ENCODE peak calls at places on chromosome 6, in six cellular contexts. M, F, G, K, V and I are unnamed samples.

GRCh38 chr6:42013134-42013516 is 37.2 kb upstream of the TAF8 start:
- DNase-seq in K (no peak), F (no peak), G (no peak), M (no peak), V (no peak), I (no peak)

GRCh38 chr6:7243188-7243942 is 69.6 kb downstream of the SSR1 start:
- DNase-seq in K (peak; percentile 56), F (peak; percentile 42), M (no peak), G (peak; percentile 91), V (peak; percentile 70), I (no peak)

GRCh38 chr6:34523441-34524206 is 32.5 kb downstream of the SPDEF start:
- DNase-seq in G (no peak), V (no peak), F (no peak), M (peak; percentile 2), K (no peak), I (no peak)

GRCh38 chr6:127301199-127301700 is 34.6 kb downstream of the RNF146 start:
- DNase-seq in V (no peak), K (no peak), M (no peak), G (no peak), F (no peak), I (no peak)

GRCh38 chr6:148518371-148519156 is 175.9 kb downstream of the SASH1 start:
- DNase-seq in F (no peak), G (no peak), V (no peak), M (peak; percentile 53), K (no peak), I (no peak)

GRCh38 chr6:155182103-155182502 is 81.7 kb upstream of the CLDN20 start:
- DNase-seq in M (no peak), V (no peak), G (no peak), F (no peak), K (no peak), I (no peak)

GRCh38 chr6:82711105-82711829 is 347.6 kb downstream of the TPBG start:
- DNase-seq in M (no peak), F (no peak), G (no peak), K (no peak), V (no peak), I (no peak)

GRCh38 chr6:16698988-16699868 is 62.0 kb downstream of the ATXN1 start:
- DNase-seq in M (no peak), G (no peak), K (no peak), V (peak; percentile 94), F (no peak), I (no peak)

GRCh38 chr6:138455746-138456392 is 43.4 kb downstream of the NHSL1 start:
- DNase-seq in K (no peak), V (no peak), M (no peak), G (no peak), F (peak; percentile 8), I (no peak)

GRCh38 chr6:134267917-134268361 is 50.0 kb downstream of the SGK1 start:
- DNase-seq in K (no peak), V (peak; percentile 19), G (peak; percentile 82), F (no peak), M (no peak), I (no peak)

GRCh38 chr6:52597738-52598122 is 20.9 kb upstream of the TRAM2 start:
- DNase-seq in F (no peak), V (no peak), K (no peak), G (no peak), M (no peak), I (no peak)

GRCh38 chr6:15783484-15783883 is 120.7 kb upstream of the DTNBP1 start:
- DNase-seq in V (no peak), F (no peak), G (no peak), M (no peak), K (no peak), I (no peak)

GRCh38 chr6:129370268-129370916 is 339.6 kb downstream of the ARHGAP18 start:
- DNase-seq in G (peak; percentile 71), K (peak; percentile 25), F (peak; percentile 26), M (peak; percentile 18), V (peak; percentile 32), I (no peak)

GRCh38 chr6:104705095-104705707 is 154.5 kb downstream of the HACE1 start:
- DNase-seq in K (peak; percentile 28), V (no peak), G (no peak), F (peak; percentile 17), M (peak; percentile 22), I (peak; percentile 26)

GRCh38 chr6:21856844-21857243 is 263.3 kb downstream of the SOX4 start:
- DNase-seq in F (no peak), G (no peak), K (no peak), V (no peak), M (no peak), I (no peak)

GRCh38 chr6:111972714-111973678 is 80.9 kb upstream of the CCN6 start:
- DNase-seq in M (peak; percentile 28), G (peak; percentile 17), V (no peak), K (peak; percentile 78), F (peak; percentile 68), I (peak; percentile 89)

GRCh38 chr6:100346203-100346602 is 118.5 kb downstream of the SIM1 start:
- DNase-seq in V (no peak), M (no peak), F (no peak), G (no peak), K (no peak), I (no peak)

GRCh38 chr6:15365273-15365687 is 119.4 kb downstream of the JARID2 start:
- DNase-seq in F (peak; percentile 53), V (no peak), G (peak; percentile 51), K (peak; percentile 51), M (peak; percentile 83), I (peak; percentile 61)

GRCh38 chr6:135566311-135567068 is 69.0 kb upstream of the AHI1 start:
- DNase-seq in K (no peak), G (no peak), V (no peak), F (no peak), M (no peak), I (no peak)

DNA sequence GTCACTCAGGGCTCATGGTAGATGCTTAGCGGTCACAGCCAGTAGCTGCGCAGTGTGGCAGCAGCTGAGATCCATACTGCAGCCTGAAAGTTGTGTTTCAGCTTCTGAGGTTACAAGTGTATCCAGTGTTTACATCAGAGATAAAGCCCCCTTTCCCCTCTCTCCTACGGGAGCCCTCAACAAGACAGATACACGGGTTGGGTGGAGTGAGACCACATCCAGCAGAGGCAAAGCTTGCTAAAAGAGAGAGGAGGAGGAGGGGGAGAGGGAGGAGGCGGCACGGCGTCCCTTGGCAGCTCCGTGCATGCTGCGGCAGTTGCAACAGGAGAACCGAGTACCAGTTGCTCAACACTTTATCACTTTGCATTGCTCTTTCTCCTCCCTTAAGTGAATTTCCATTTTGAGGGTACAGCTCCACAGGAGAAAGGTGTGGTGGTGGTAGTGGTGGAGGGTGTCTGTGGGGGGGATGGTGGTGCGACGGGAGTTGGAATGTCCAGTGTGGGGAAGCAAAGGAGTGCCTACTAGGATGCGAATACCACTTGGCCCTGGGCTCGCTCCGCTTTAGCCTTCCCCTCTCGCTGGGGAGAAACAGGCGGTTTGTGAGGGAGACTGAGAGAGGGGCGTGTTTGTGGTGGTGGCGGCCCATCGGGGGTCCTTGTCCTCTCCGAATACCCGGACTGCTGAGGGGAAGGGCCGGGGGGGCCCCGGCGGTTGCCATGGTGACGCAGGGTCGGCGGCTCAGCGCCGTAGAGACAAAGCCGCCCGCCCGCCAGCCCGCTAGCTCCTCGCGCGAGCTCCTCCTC is 405 bp upstream of the RNF182 start:
- DNase-seq in F (peak; percentile 25), G (peak; percentile 81), V (no peak), K (peak; percentile 14), M (peak; percentile 25), I (peak; percentile 51)
- H3K27me3 ChIP-seq in F (peaks cover 66% of the 10 kb centered on the region), G (peaks cover 37% of the 10 kb centered on the region), V (peaks cover 48% of the 10 kb centered on the region), K (peaks cover 42% of the 10 kb centered on the region), M (peaks cover 91% of the 10 kb centered on the region), I (peaks cover 8% of the 10 kb centered on the region)

GRCh38 chr6:28771401-28772267 is 152.2 kb downstream of the TRIM27 start:
- DNase-seq in M (no peak), F (no peak), V (no peak), G (peak; percentile 92), K (no peak), I (no peak)
- H3K27me3 ChIP-seq in M (peaks cover 100% of the 10 kb centered on the region), F (peaks cover 100% of the 10 kb centered on the region), V (peaks cover 97% of the 10 kb centered on the region), G (peaks cover 94% of the 10 kb centered on the region), K (peaks cover 57% of the 10 kb centered on the region), I (peaks cover 54% of the 10 kb centered on the region)

GRCh38 chr6:163960128-163960527 is 545.6 kb downstream of the QKI start:
- DNase-seq in F (no peak), V (no peak), K (no peak), M (no peak), G (no peak), I (no peak)
- H3K27me3 ChIP-seq in F (no peaks in the 10 kb centered on the region), V (peaks cover 54% of the 10 kb centered on the region), K (no peaks in the 10 kb centered on the region), M (no peaks in the 10 kb centered on the region), G (no peaks in the 10 kb centered on the region), I (no peaks in the 10 kb centered on the region)

GRCh38 chr6:167802339-167802738 is 24.4 kb upstream of the AFDN start:
- DNase-seq in K (no peak), G (no peak), V (no peak), F (no peak), M (no peak), I (no peak)
- H3K27me3 ChIP-seq in K (no peaks in the 10 kb centered on the region), G (no peaks in the 10 kb centered on the region), V (no peaks in the 10 kb centered on the region), F (peaks cover 27% of the 10 kb centered on the region), M (no peaks in the 10 kb centered on the region), I (no peaks in the 10 kb centered on the region)

DNA sequence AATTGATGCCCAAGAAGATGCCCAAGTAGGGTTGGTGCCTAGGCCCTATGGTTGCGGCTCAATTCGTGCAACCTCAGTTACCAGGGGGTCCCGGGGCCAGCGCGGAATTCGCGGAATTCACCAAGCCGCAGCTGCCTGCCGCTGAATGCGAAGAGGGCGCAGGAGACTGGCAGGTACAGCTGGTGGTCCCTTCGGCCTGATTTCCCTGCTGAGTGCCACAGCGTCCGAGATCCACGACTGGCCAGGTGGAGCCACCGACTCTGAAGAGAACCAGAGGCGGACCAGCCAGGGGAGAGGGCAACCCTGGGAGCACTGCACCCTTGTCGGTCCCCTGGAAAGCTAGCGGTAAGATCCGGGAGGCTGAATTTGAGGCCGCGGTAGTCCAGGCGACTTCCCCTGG is 6.8 kb upstream of the TFAP2D start:
- DNase-seq in V (no peak), M (no peak), F (no peak), G (peak; percentile 86), K (no peak), I (no peak)
- H3K27me3 ChIP-seq in V (peaks cover 12% of the 10 kb centered on the region), M (peaks cover 90% of the 10 kb centered on the region), F (peaks cover 55% of the 10 kb centered on the region), G (peaks cover 100% of the 10 kb centered on the region), K (peaks cover 10% of the 10 kb centered on the region), I (peaks cover 36% of the 10 kb centered on the region)

GRCh38 chr6:1390071-1390804 is 862 bp downstream of the FOXF2 start:
- DNase-seq in F (no peak), V (no peak), K (no peak), M (no peak), G (peak; percentile 63), I (no peak)
- H3K27me3 ChIP-seq in F (peaks cover 85% of the 10 kb centered on the region), V (peaks cover 93% of the 10 kb centered on the region), K (peaks cover 78% of the 10 kb centered on the region), M (peaks cover 99% of the 10 kb centered on the region), G (peaks cover 94% of the 10 kb centered on the region), I (no peaks in the 10 kb centered on the region)

GRCh38 chr6:29826271-29826670 is 1.4 kb upstream of the HLA-G start:
- DNase-seq in V (no peak), M (no peak), K (no peak), F (no peak), G (no peak), I (no peak)
- H3K27me3 ChIP-seq in V (peaks cover 8% of the 10 kb centered on the region), M (peaks cover 72% of the 10 kb centered on the region), K (peaks cover 14% of the 10 kb centered on the region), F (peaks cover 37% of the 10 kb centered on the region), G (peaks cover 66% of the 10 kb centered on the region), I (peaks cover 11% of the 10 kb centered on the region)